ENCODE peak calls at places on chromosomes 12 and 14, in eight cellular contexts. H is NAMALWA; M is T1000; F is stimulated activated CD8-positive, alpha-beta memory T cell treated with anti-CD3 and anti-CD28 coated beads, Interleukin-4, amount 100 ng/mL, for 1 hour; Z is activated naive CD4-positive, alpha-beta T cell treated with anti-CD3 and anti-CD28 coated beads, Interleukin-2, amount 10 ng/mL, durations not matched to agents 7 days and 5 days; S is C1 segment of cervical spinal cord; L is HAP-1; U is Peyer's patch. O is an unnamed sample.

GRCh38 chr12:131896811-131897270 is 2.4 kb downstream of the ULK1 start:
- DNase-seq in H (no peak), M (no peak), F (no peak), Z (no peak), S (no peak), L (no peak), U (no peak), O (no peak)

GRCh38 chr14:22200977-22201605 is 387.9 kb downstream of the DAD1 start:
- DNase-seq in H (peak), M (no peak), F (no peak), Z (peak), S (no peak), L (peak), U (no peak), O (no peak)

GRCh38 chr14:63781686-63782085 is 53.8 kb upstream of the SGPP1 start:
- DNase-seq in H (no peak), M (no peak), F (no peak), Z (no peak), S (no peak), L (no peak), U (no peak), O (no peak)

GRCh38 chr14:68891851-68892660 is 87.0 kb downstream of the ACTN1 start:
- DNase-seq in H (no peak), M (no peak), F (no peak), Z (no peak), S (no peak), L (no peak), U (no peak), O (no peak)

GRCh38 chr12:71710276-71711125 is 24.6 kb downstream of the TMEM19 start:
- DNase-seq in H (no peak), M (peak), F (no peak), Z (no peak), S (no peak), L (no peak), U (no peak), O (no peak)

GRCh38 chr14:64910847-64911495 is 3.3 kb upstream of the CHURC1 start:
- DNase-seq in H (no peak), M (no peak), F (no peak), Z (no peak), S (no peak), L (peak), U (no peak), O (no peak)

GRCh38 chr14:50225067-50225973 is 6.1 kb downstream of the SOS2 start:
- DNase-seq in H (no peak), M (no peak), F (no peak), Z (no peak), S (no peak), L (no peak), U (no peak), O (no peak)

GRCh38 chr12:27309293-27309994 is 23.2 kb upstream of the BMAL2 start:
- DNase-seq in H (no peak), M (no peak), F (no peak), Z (no peak), S (no peak), L (no peak), U (no peak), O (no peak)

GRCh38 chr12:107356266-107356936 is 263.1 kb upstream of the CRY1 start:
- DNase-seq in H (no peak), M (no peak), F (no peak), Z (no peak), S (no peak), L (no peak), U (no peak), O (no peak)

GRCh38 chr12:89454080-89454848 is 70.3 kb downstream of the GALNT4 start:
- DNase-seq in H (no peak), M (no peak), F (no peak), Z (no peak), S (no peak), L (no peak), U (no peak), O (no peak)

GRCh38 chr12:22904485-22904884 is 279.5 kb downstream of the ETNK1 start:
- DNase-seq in H (no peak), M (no peak), F (no peak), Z (no peak), S (no peak), L (no peak), U (no peak), O (no peak)

GRCh38 chr12:26123482-26123980 is 1.3 kb downstream of the BHLHE41 start:
- DNase-seq in H (no peak), M (no peak), F (no peak), Z (no peak), S (no peak), L (no peak), U (no peak), O (no peak)

GRCh38 chr12:19520646-19521045 is 81.4 kb downstream of the AEBP2 start:
- DNase-seq in H (no peak), M (no peak), F (no peak), Z (no peak), S (no peak), L (no peak), U (no peak), O (no peak)

GRCh38 chr12:131140069-131140435 is 186.3 kb downstream of the ADGRD1 start:
- DNase-seq in H (no peak), M (no peak), F (no peak), Z (no peak), S (no peak), L (no peak), U (no peak), O (no peak)

GRCh38 chr12:56300644-56301464 is 724 bp upstream of the CS start:
- DNase-seq in H (no peak), M (no peak), F (no peak), Z (no peak), S (no peak), L (no peak), U (no peak), O (no peak)

GRCh38 chr12:120687570-120688289 is 781 bp downstream of the MLEC start:
- DNase-seq in H (peak), M (no peak), F (no peak), Z (peak), S (peak), L (peak), U (no peak), O (peak)

GRCh38 chr14:93986972-93987371 is 10.1 kb upstream of the CCDC197 start:
- DNase-seq in H (no peak), M (no peak), F (no peak), Z (no peak), S (no peak), L (no peak), U (no peak), O (no peak)

GRCh38 chr14:63544641-63545234 is 1.6 kb upstream of the PPP2R5E start:
- DNase-seq in H (peak), M (no peak), F (no peak), Z (no peak), S (no peak), L (peak), U (no peak), O (no peak)

GRCh38 chr14:93965287-93965821 is 11.0 kb downstream of the ASB2 start:
- DNase-seq in H (no peak), M (peak), F (no peak), Z (no peak), S (no peak), L (no peak), U (no peak), O (no peak)

GRCh38 chr14:52553002-52553670 is 500 bp downstream of the GPR137C start:
- DNase-seq in H (peak), M (no peak), F (no peak), Z (peak), S (peak), L (peak), U (peak), O (peak)

GRCh38 chr12:42262271-42262670 is 24.2 kb upstream of the YAF2 start:
- DNase-seq in H (no peak), M (no peak), F (no peak), Z (no peak), S (no peak), L (no peak), U (no peak), O (no peak)

GRCh38 chr12:46219892-46220655 is 48.8 kb downstream of the SLC38A1 start:
- DNase-seq in H (no peak), M (peak), F (peak), Z (peak), S (no peak), L (no peak), U (peak), O (no peak)

GRCh38 chr12:51788876-51789275 is 59.6 kb downstream of the FIGNL2 start:
- DNase-seq in H (no peak), M (no peak), F (no peak), Z (no peak), S (no peak), L (no peak), U (no peak), O (no peak)

GRCh38 chr12:46221255-46222128 is 47.4 kb downstream of the SLC38A1 start:
- DNase-seq in H (no peak), M (no peak), F (no peak), Z (no peak), S (no peak), L (no peak), U (no peak), O (no peak)

GRCh38 chr12:100234591-100235304 is 32.1 kb downstream of the DEPDC4 start:
- DNase-seq in H (peak), M (no peak), F (no peak), Z (peak), S (no peak), L (peak), U (no peak), O (no peak)

GRCh38 chr14:22541721-22542120 is 47.3 kb downstream of the DAD1 start:
- DNase-seq in H (no peak), M (no peak), F (no peak), Z (no peak), S (no peak), L (no peak), U (no peak), O (no peak)

GRCh38 chr12:12872934-12873275 is 18.5 kb upstream of the GPRC5A start:
- DNase-seq in H (no peak), M (no peak), F (no peak), Z (no peak), S (no peak), L (no peak), U (no peak), O (no peak)

GRCh38 chr12:34625116-34625515 is 602.8 kb downstream of the ALG10 start:
- DNase-seq in H (peak), M (no peak), F (no peak), Z (no peak), S (no peak), L (peak), U (no peak), O (no peak)

GRCh38 chr12:93552427-93552826 is 20.0 kb upstream of the SOCS2 start:
- DNase-seq in H (no peak), M (no peak), F (no peak), Z (no peak), S (no peak), L (no peak), U (no peak), O (no peak)

GRCh38 chr12:111636209-111636928 is 37.3 kb upstream of the ATXN2 start:
- DNase-seq in H (no peak), M (no peak), F (no peak), Z (no peak), S (peak), L (peak), U (peak), O (peak)

GRCh38 chr14:101586531-101587402 is 25.5 kb downstream of the DIO3 start:
- DNase-seq in H (no peak), M (no peak), F (no peak), Z (no peak), S (no peak), L (no peak), U (no peak), O (no peak)

GRCh38 chr12:49093746-49094103 is 876 bp downstream of the DHH start:
- DNase-seq in H (no peak), M (no peak), F (no peak), Z (no peak), S (no peak), L (no peak), U (no peak), O (no peak)

GRCh38 chr12:120642086-120642485 is 1.7 kb downstream of the CABP1 start:
- DNase-seq in H (no peak), M (no peak), F (no peak), Z (no peak), S (no peak), L (no peak), U (no peak), O (no peak)

GRCh38 chr12:6042447-6042846 is 82.0 kb downstream of the VWF start:
- DNase-seq in H (no peak), M (no peak), F (no peak), Z (no peak), S (no peak), L (no peak), U (no peak), O (no peak)

GRCh38 chr12:11705010-11705409 is 55.5 kb downstream of the ETV6 start:
- DNase-seq in H (no peak), M (peak), F (no peak), Z (no peak), S (no peak), L (no peak), U (no peak), O (no peak)

GRCh38 chr14:105525326-105525725 is 1.1 kb upstream of the TMEM121 start:
- DNase-seq in H (no peak), M (no peak), F (no peak), Z (no peak), S (no peak), L (no peak), U (no peak), O (no peak)

GRCh38 chr12:97321640-97322039 is 141.0 kb upstream of the RMST start:
- DNase-seq in H (no peak), M (no peak), F (no peak), Z (no peak), S (no peak), L (no peak), U (no peak), O (no peak)

GRCh38 chr14:74682169-74682952 is 30.5 kb downstream of the AREL1 start:
- DNase-seq in H (no peak), M (no peak), F (no peak), Z (no peak), S (peak), L (no peak), U (no peak), O (peak)

GRCh38 chr12:109033239-109034196 is 12.7 kb upstream of the SVOP start:
- DNase-seq in H (no peak), M (no peak), F (no peak), Z (no peak), S (no peak), L (no peak), U (no peak), O (no peak)